ENCODE peak calls at places on chromosomes 7 and 10, in eight cellular contexts. U is transverse colon, O is GM04503, C is H7, H is heart right ventricle, L is activated gamma-delta T cell, F is Panc1, P is neural crest cell. D is an unnamed sample.

GRCh38 chr7:157384301-157384700 is 47.5 kb downstream of the DNAJB6 start:
- DNase-seq in C (no peak), H (no peak), U (no peak), O (no peak), L (no peak), F (no peak), P (no peak), D (no peak)

GRCh38 chr7:39400836-39401235 is 165.4 kb upstream of the YAE1 start:
- DNase-seq in H (no peak), L (no peak), P (no peak), F (no peak), U (no peak), C (no peak), O (no peak), D (no peak)

GRCh38 chr7:116483271-116483942 is 16.1 kb upstream of the CAV2 start:
- DNase-seq in H (no peak), C (no peak), U (no peak), O (no peak), F (no peak), L (no peak), P (no peak), D (no peak)

GRCh38 chr10:15588635-15589081 is 131.1 kb downstream of the ITGA8 start:
- DNase-seq in P (no peak), O (no peak), C (no peak), L (no peak), U (no peak), F (no peak), H (no peak), D (no peak)

GRCh38 chr10:35517431-35518181 is 87.5 kb upstream of the GJD4 start:
- DNase-seq in H (no peak), O (no peak), C (no peak), P (no peak), F (no peak), L (no peak), U (no peak), D (no peak)

GRCh38 chr10:99975942-99976809 is 33.6 kb downstream of the DNMBP start:
- DNase-seq in H (no peak), C (no peak), F (no peak), U (no peak), L (no peak), O (no peak), P (no peak), D (no peak)

GRCh38 chr10:7300327-7300726 is 110.5 kb downstream of the SFMBT2 start:
- DNase-seq in C (no peak), O (no peak), F (no peak), H (no peak), P (no peak), L (no peak), U (no peak), D (no peak)

GRCh38 chr7:28627263-28627653 is 214.9 kb downstream of the CREB5 start:
- DNase-seq in L (no peak), U (no peak), F (no peak), P (no peak), H (no peak), C (no peak), O (no peak), D (no peak)

GRCh38 chr7:128763541-128763940 is 12.1 kb downstream of the OPN1SW start:
- DNase-seq in C (no peak), O (no peak), L (no peak), U (no peak), H (no peak), P (no peak), F (no peak), D (no peak)

GRCh38 chr10:12559578-12560178 is 210.3 kb downstream of the CAMK1D start:
- DNase-seq in H (no peak), O (no peak), U (no peak), P (no peak), L (no peak), F (no peak), C (no peak), D (no peak)

GRCh38 chr7:46741924-46742607 is 821.0 kb upstream of the IGFBP3 start:
- DNase-seq in U (no peak), C (no peak), P (no peak), F (no peak), O (no peak), L (no peak), H (no peak), D (no peak)

D was measured in NB4.